ENCODE peak calls at places on chromosomes 12 and 14, in seven cellular contexts. W is stomach, L is upper lobe of left lung, G is fibroblast of lung, A is heart right ventricle, I is WERI-Rb-1, T is dorsolateral prefrontal cortex. M is an unnamed sample.

GRCh38 chr14:55846852-55847471 is 267.0 kb downstream of the KTN1 start:
- DNase-seq in T (no peak), I (no peak), A (no peak), G (peak; percentile 63), W (no peak), L (no peak), M (peak; percentile 23)

GRCh38 chr12:4027412-4027811 is 154.2 kb upstream of the PARP11 start:
- DNase-seq in T (no peak), L (peak; percentile 26), I (no peak), G (no peak), W (no peak), A (no peak), M (no peak)

GRCh38 chr14:57317248-57317833 is 48.6 kb downstream of the AP5M1 start:
- DNase-seq in I (peak; percentile 77), W (peak; percentile 76), G (peak; percentile 60), L (no peak), A (peak; percentile 72), T (peak; percentile 34), M (peak; percentile 67)

GRCh38 chr14:89500303-89500702 is 83.3 kb upstream of the FOXN3 start:
- DNase-seq in I (no peak), W (no peak), G (no peak), A (no peak), T (no peak), L (no peak), M (no peak)

GRCh38 chr12:66352197-66352596 is 49.9 kb downstream of the HELB start:
- DNase-seq in A (peak; percentile 8), T (no peak), L (no peak), G (peak; percentile 4), I (peak; percentile 53), W (no peak), M (peak; percentile 15)

GRCh38 chr12:29517265-29517664 is 19.8 kb upstream of the OVCH1 start:
- DNase-seq in I (peak; percentile 35), A (no peak), G (no peak), W (no peak), L (no peak), T (peak; percentile 24), M (no peak)

GRCh38 chr12:129127771-129128170 is 274.5 kb downstream of the GLT1D1 start:
- DNase-seq in L (no peak), G (no peak), A (no peak), T (no peak), W (no peak), I (no peak), M (no peak)

GRCh38 chr14:51242545-51243490 is 2.8 kb downstream of the TMX1 start:
- DNase-seq in L (no peak), I (no peak), A (no peak), G (peak; percentile 11), T (no peak), W (no peak), M (no peak)

GRCh38 chr12:49673446-49674317 is 33.5 kb downstream of the FMNL3 start:
- DNase-seq in A (peak; percentile 95), L (peak; percentile 92), G (peak; percentile 97), I (peak; percentile 91), W (peak; percentile 92), T (peak; percentile 89), M (peak; percentile 90)

GRCh38 chr12:99767809-99768208 is 120.3 kb downstream of the GARIN6 start:
- DNase-seq in G (peak; percentile 24), A (no peak), T (no peak), I (no peak), L (no peak), W (no peak), M (no peak)
- TF ChIP-seq CTCF in G (peak; percentile 48), A (peak; percentile 53), T (peak; percentile 52), I (no peak), L (no peak), W (no peak), M (peak; percentile 69)

DNA sequence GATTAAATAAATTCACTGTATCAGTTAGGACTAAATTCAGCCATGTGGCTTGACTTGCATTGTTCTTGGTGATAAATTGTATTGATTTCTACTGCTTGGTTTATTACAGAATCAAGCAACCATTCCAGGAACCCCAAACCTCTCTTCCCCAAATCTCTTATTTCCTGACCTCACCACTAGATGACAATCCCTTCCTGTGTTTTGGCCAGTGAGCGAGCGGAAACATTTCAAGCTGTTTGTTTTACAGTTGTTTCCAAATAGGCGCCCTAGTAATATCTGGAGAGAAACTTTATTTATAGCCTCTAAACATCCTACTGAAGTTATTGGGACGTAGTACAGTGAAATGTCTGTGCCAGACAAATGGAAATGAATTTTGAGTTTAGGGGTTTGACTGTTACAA is 161.1 kb downstream of the SNAPC1 start:
- DNase-seq in T (no peak), L (no peak), W (no peak), G (peak; percentile 18), A (no peak), I (peak; percentile 22), M (peak; percentile 51)
- TF ChIP-seq CTCF in T (no peak), L (no peak), W (no peak), G (peak; percentile 70), A (no peak), I (peak; percentile 49), M (peak; percentile 84)

GRCh38 chr14:29536886-29537511 is 390.6 kb downstream of the PRKD1 start:
- DNase-seq in T (no peak), I (no peak), A (no peak), L (no peak), G (peak; percentile 23), W (no peak), M (peak; percentile 11)
- TF ChIP-seq CTCF in T (peak; percentile 57), I (no peak), A (peak; percentile 42), L (no peak), G (peak; percentile 51), W (no peak), M (peak; percentile 89)

GRCh38 chr14:94129111-94129757 is at the start of gene IFI27L2:
- DNase-seq in G (peak; percentile 85), I (peak; percentile 81), T (peak; percentile 41), L (peak; percentile 93), W (peak; percentile 67), A (peak; percentile 86), M (peak; percentile 78)
- TF ChIP-seq CTCF in G (peak; percentile 22), I (peak; percentile 44), T (no peak), L (peak; percentile 19), W (peak; percentile 47), A (peak; percentile 50), M (peak; percentile 70)

GRCh38 chr14:97592341-97592980 is 795.3 kb downstream of the VRK1 start:
- DNase-seq in A (no peak), W (no peak), I (no peak), G (no peak), L (no peak), T (no peak), M (no peak)
- TF ChIP-seq CTCF in A (no peak), W (no peak), I (no peak), G (no peak), L (no peak), T (no peak), M (no peak)

GRCh38 chr12:53476769-53477209 is 22.5 kb downstream of the MAP3K12 start:
- DNase-seq in G (no peak), A (no peak), W (no peak), L (no peak), T (no peak), I (no peak), M (no peak)
- TF ChIP-seq CTCF in G (peak; percentile 45), A (peak; percentile 33), W (no peak), L (no peak), T (peak; percentile 31), I (peak; percentile 13), M (peak; percentile 72)

GRCh38 chr14:30330452-30330851 is 228.5 kb upstream of the G2E3 start:
- DNase-seq in G (no peak), A (no peak), W (no peak), T (no peak), L (no peak), I (no peak), M (no peak)
- TF ChIP-seq CTCF in G (peak; percentile 43), A (no peak), W (no peak), T (no peak), L (no peak), I (no peak), M (peak; percentile 81)

DNA sequence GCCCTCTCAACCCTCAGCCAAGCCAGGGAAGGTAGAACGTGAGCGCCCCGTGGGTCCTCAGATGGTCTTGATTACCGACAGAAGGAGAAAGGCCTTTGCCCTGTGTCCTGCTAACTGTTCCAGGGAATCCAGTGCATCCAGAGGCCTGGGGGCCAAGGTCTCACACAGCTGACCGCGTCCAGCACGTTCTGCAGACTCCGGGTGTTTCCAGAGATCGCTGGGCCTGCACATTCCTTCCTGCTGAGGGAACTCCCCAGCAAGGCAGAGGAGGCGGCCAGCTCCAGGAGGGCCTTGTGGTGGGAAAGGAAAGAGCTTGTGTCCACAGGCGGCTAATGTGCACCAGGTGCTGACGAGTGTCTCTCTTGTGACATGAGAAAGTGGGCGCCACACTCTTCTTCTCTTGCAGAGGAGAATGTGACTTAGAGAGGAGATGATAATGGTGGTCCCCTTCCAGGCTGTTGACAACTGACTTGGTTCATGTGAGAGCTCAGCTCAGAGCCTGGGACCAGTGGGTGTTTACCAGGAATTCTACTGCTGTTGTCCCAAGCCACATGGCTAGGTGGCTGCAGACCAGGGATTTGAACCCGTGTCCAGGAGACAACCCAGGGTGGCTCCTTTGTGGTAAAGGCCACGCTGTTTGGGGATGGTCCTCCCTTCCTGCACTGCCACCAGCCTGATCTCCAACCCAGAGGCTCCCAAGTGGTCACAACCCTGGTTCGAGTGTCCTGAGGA is 46.8 kb upstream of the DLK1 start:
- DNase-seq in G (peak; percentile 90), L (no peak), W (no peak), I (no peak), A (peak; percentile 64), T (no peak), M (peak; percentile 91)
- TF ChIP-seq CTCF in G (peak; percentile 32), L (no peak), W (no peak), I (no peak), A (no peak), T (no peak), M (peak; percentile 63)

GRCh38 chr12:116368196-116369194 is 91.0 kb upstream of the MED13L start:
- DNase-seq in T (no peak), G (no peak), I (no peak), W (peak; percentile 89), L (no peak), A (no peak), M (no peak)

GRCh38 chr12:116366824-116367223 is 89.3 kb upstream of the MED13L start:
- DNase-seq in T (no peak), L (no peak), G (no peak), A (no peak), W (no peak), I (no peak), M (no peak)

GRCh38 chr12:116365606-116366455 is 88.3 kb upstream of the MED13L start:
- DNase-seq in W (no peak), L (no peak), I (no peak), G (no peak), T (no peak), A (no peak), M (no peak)

GRCh38 chr12:116365114-116365513 is 87.6 kb upstream of the MED13L start:
- DNase-seq in A (no peak), W (no peak), G (no peak), I (no peak), T (no peak), L (no peak), M (no peak)

GRCh38 chr12:116366456-116366776 is 88.9 kb upstream of the MED13L start:
- DNase-seq in A (no peak), I (no peak), L (no peak), W (peak; percentile 88), G (no peak), T (no peak), M (no peak)
- TF ChIP-seq CTCF in A (no peak), I (no peak), L (no peak), W (no peak), G (no peak), T (no peak), M (no peak)